ENCODE peak calls at places on chromosomes 2 and 18, in four cellular contexts. One of them, this sample, is unnamed.

GRCh38 chr2:39407516-39408296 is 29.4 kb downstream of the MAP4K3 start:
- DNase-seq in fibroblast of lung: no peak
- DNase-seq in WERI-Rb-1: no peak
- DNase-seq in dorsolateral prefrontal cortex: no peak
- DNase-seq in this sample: no peak

GRCh38 chr18:41244751-41245150 is 710.3 kb upstream of the PIK3C3 start:
- DNase-seq in fibroblast of lung: no peak
- DNase-seq in WERI-Rb-1: no peak
- DNase-seq in dorsolateral prefrontal cortex: no peak
- DNase-seq in this sample: no peak

GRCh38 chr2:196176142-196176738 is 4.9 kb upstream of the STK17B start:
- DNase-seq in fibroblast of lung: no peak
- DNase-seq in WERI-Rb-1: no peak
- DNase-seq in dorsolateral prefrontal cortex: no peak
- DNase-seq in this sample: no peak

GRCh38 chr18:69161383-69162028 is 239.2 kb upstream of the DOK6 start:
- DNase-seq in fibroblast of lung: peak
- DNase-seq in WERI-Rb-1: no peak
- DNase-seq in dorsolateral prefrontal cortex: no peak
- DNase-seq in this sample: no peak

GRCh38 chr2:143819190-143819735 is 690.0 kb downstream of the ARHGAP15 start:
- DNase-seq in fibroblast of lung: peak
- DNase-seq in WERI-Rb-1: no peak
- DNase-seq in dorsolateral prefrontal cortex: no peak
- DNase-seq in this sample: no peak

GRCh38 chr2:237591379-237591881 is 896 bp upstream of the RAB17 start:
- DNase-seq in fibroblast of lung: no peak
- DNase-seq in WERI-Rb-1: no peak
- DNase-seq in dorsolateral prefrontal cortex: no peak
- DNase-seq in this sample: no peak

GRCh38 chr2:158197940-158198339 is 96.3 kb downstream of the UPP2 start:
- DNase-seq in fibroblast of lung: no peak
- DNase-seq in WERI-Rb-1: no peak
- DNase-seq in dorsolateral prefrontal cortex: no peak
- DNase-seq in this sample: no peak

GRCh38 chr2:212489719-212490346 is 48.8 kb downstream of the ERBB4 start:
- DNase-seq in fibroblast of lung: no peak
- DNase-seq in WERI-Rb-1: no peak
- DNase-seq in dorsolateral prefrontal cortex: no peak
- DNase-seq in this sample: no peak

GRCh38 chr2:222670191-222671038 is 1.0 kb upstream of the MOGAT1 start:
- DNase-seq in fibroblast of lung: no peak
- DNase-seq in WERI-Rb-1: no peak
- DNase-seq in dorsolateral prefrontal cortex: no peak
- DNase-seq in this sample: no peak

GRCh38 chr2:139992078-139992477 is 1211.9 kb upstream of the NXPH2 start:
- DNase-seq in fibroblast of lung: no peak
- DNase-seq in WERI-Rb-1: peak
- DNase-seq in dorsolateral prefrontal cortex: no peak
- DNase-seq in this sample: no peak

GRCh38 chr18:10892801-10893595 is 256.4 kb downstream of the PIEZO2 start:
- DNase-seq in fibroblast of lung: no peak
- DNase-seq in WERI-Rb-1: no peak
- DNase-seq in dorsolateral prefrontal cortex: no peak
- DNase-seq in this sample: no peak

GRCh38 chr18:51044928-51045587 is 15.0 kb downstream of the SMAD4 start:
- DNase-seq in fibroblast of lung: peak
- DNase-seq in WERI-Rb-1: no peak
- DNase-seq in dorsolateral prefrontal cortex: no peak
- DNase-seq in this sample: no peak

GRCh38 chr18:51038110-51038509 is 8.1 kb downstream of the SMAD4 start:
- DNase-seq in fibroblast of lung: no peak
- DNase-seq in WERI-Rb-1: no peak
- DNase-seq in dorsolateral prefrontal cortex: no peak
- DNase-seq in this sample: no peak

GRCh38 chr18:51037230-51037629 is 7.2 kb downstream of the SMAD4 start:
- DNase-seq in fibroblast of lung: no peak
- DNase-seq in WERI-Rb-1: no peak
- DNase-seq in dorsolateral prefrontal cortex: no peak
- DNase-seq in this sample: no peak

GRCh38 chr18:51041677-51042076 is 11.7 kb downstream of the SMAD4 start:
- DNase-seq in fibroblast of lung: no peak
- DNase-seq in WERI-Rb-1: no peak
- DNase-seq in dorsolateral prefrontal cortex: no peak
- DNase-seq in this sample: no peak

DNA sequence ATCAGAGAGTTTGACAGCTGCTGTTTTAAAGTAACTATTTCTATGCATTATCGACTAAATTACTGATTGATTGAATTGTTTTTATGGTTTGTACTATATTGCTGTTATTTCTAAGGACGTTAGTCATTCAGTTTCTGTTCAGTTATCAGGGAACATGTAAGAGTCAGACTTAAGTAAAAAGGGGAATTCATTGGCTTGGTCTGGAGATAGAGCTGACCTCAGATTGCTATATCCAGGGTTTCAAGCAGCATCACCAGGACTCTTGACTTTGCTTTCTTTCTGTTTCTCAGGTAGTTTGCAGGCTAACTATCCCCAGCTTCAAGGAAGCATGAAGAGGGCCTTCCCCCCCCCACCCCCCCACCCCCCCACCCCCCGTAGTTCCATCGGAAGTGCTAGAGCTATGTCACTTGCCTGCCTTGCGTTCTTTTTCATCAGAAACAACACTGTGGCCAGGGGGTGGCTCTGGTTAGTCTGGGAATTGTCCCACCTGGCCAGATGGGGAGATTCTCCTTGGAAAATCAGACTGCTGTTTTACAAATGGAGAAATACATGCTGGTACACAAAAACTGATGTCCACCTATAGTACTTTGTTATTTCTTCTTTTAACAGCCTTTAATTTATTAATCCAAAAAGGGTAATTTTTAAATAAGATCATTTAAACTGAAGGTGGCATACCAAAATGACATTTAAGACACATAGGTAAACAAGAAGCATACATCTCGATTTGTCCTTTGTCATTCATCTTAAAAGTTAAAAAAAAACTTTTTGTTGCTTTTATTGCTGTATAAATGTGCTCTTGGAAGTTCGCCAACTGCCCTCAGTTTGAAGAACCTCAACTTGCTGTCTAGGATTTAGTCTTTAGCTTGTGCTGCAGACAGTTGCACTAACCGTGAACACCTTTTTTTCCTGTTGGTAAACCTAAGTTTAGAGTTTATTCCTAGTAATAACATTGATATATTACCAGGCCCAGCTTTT is 9.4 kb downstream of the SMAD4 start:
- DNase-seq in fibroblast of lung: peak
- DNase-seq in WERI-Rb-1: no peak
- DNase-seq in dorsolateral prefrontal cortex: no peak
- DNase-seq in this sample: no peak
- H3K4me3 ChIP-seq in fibroblast of lung: no peak
- H3K4me3 ChIP-seq in WERI-Rb-1: no peak
- H3K4me3 ChIP-seq in dorsolateral prefrontal cortex: no peak
- H3K4me3 ChIP-seq in this sample: no peak

GRCh38 chr18:26656944-26657536 is 108.7 kb upstream of the KCTD1 start:
- DNase-seq in fibroblast of lung: peak
- DNase-seq in WERI-Rb-1: peak
- DNase-seq in dorsolateral prefrontal cortex: peak
- DNase-seq in this sample: peak

GRCh38 chr18:26656401-26656943 is 108.1 kb upstream of the KCTD1 start:
- DNase-seq in fibroblast of lung: no peak
- DNase-seq in WERI-Rb-1: no peak
- DNase-seq in dorsolateral prefrontal cortex: no peak
- DNase-seq in this sample: no peak

GRCh38 chr18:26654173-26655009 is 106.0 kb upstream of the KCTD1 start:
- DNase-seq in fibroblast of lung: no peak
- DNase-seq in WERI-Rb-1: no peak
- DNase-seq in dorsolateral prefrontal cortex: no peak
- DNase-seq in this sample: no peak

GRCh38 chr18:26655010-26655613 is 106.8 kb upstream of the KCTD1 start:
- DNase-seq in fibroblast of lung: peak
- DNase-seq in WERI-Rb-1: no peak
- DNase-seq in dorsolateral prefrontal cortex: no peak
- DNase-seq in this sample: no peak

DNA sequence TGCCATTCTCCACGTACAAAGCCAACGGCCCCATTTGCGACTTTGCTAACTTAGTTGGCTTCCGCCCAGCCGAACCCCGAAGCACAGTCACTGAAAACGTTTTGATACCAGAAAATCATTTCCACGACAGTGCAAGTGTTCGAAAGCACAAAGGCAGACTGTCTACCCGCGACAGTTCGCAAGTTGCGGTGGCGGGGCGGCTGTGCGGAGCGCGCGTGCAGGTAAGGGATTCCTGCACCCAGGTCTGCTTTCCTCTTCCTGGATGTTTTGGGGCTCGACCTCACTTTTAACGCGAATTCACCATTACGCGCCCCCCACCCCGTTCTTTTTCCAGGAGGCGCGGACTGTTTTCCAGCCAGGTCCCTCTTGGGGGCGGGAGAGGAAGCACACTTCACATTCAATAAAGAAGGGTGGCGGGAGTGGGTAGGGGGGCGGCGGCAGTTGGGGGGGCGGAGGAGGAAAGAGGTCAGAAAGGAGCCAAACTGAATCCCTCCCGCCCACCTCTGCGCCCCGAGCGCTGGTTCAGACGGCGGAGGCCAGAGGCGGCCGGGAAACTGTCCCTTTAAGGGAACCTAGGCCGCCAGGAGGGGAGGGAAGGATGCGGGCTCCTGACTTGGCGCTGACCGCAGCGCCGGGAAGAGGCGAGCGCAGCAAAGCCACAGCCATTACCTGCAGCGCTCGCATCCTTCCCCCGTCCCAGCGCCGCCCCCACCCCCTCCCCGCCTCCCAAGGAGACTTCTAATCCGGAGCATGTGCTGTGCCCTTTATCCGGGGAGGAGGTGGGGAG is 107.5 kb upstream of the KCTD1 start:
- DNase-seq in fibroblast of lung: peak
- DNase-seq in WERI-Rb-1: peak
- DNase-seq in dorsolateral prefrontal cortex: peak
- DNase-seq in this sample: peak
- TF ChIP-seq CTCF in fibroblast of lung: no peak
- TF ChIP-seq CTCF in WERI-Rb-1: no peak
- TF ChIP-seq CTCF in dorsolateral prefrontal cortex: peak
- TF ChIP-seq CTCF in this sample: peak

DNA sequence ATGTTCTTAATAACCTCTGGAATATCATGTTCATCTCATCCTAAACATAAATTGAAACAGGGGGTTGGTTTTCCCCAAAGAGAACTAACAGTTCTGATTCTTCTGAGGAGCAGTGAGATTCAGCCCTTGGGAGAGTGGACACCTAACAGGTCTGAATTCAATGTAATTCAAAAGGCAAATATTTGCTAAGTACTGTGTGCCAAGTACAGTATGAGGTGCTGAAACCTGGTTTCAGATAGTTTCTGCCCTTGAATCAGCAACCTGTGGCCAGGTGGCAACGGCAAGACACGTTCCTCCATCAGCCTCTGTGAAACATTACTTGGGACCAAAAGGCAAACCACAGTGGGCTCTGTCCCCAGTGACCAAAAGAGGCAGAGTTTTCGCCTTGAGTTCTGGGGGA is 1.3 kb downstream of the LRRC30 start:
- DNase-seq in fibroblast of lung: no peak
- DNase-seq in WERI-Rb-1: no peak
- DNase-seq in dorsolateral prefrontal cortex: no peak
- DNase-seq in this sample: no peak
- H3K4me3 ChIP-seq in fibroblast of lung: no peak
- H3K4me3 ChIP-seq in WERI-Rb-1: no peak
- H3K4me3 ChIP-seq in dorsolateral prefrontal cortex: no peak
- H3K4me3 ChIP-seq in this sample: no peak

GRCh38 chr2:101149241-101150192 is 1.7 kb downstream of the TBC1D8 start:
- DNase-seq in fibroblast of lung: no peak
- DNase-seq in WERI-Rb-1: no peak
- DNase-seq in dorsolateral prefrontal cortex: no peak
- DNase-seq in this sample: no peak
- TF ChIP-seq CTCF in fibroblast of lung: no peak
- TF ChIP-seq CTCF in WERI-Rb-1: no peak
- TF ChIP-seq CTCF in dorsolateral prefrontal cortex: no peak
- TF ChIP-seq CTCF in this sample: no peak

GRCh38 chr2:134944975-134945374 is 26.4 kb downstream of the CCNT2 start:
- DNase-seq in fibroblast of lung: no peak
- DNase-seq in WERI-Rb-1: no peak
- DNase-seq in dorsolateral prefrontal cortex: no peak
- DNase-seq in this sample: no peak

GRCh38 chr2:134946073-134946472 is 27.5 kb downstream of the CCNT2 start:
- DNase-seq in fibroblast of lung: no peak
- DNase-seq in WERI-Rb-1: no peak
- DNase-seq in dorsolateral prefrontal cortex: no peak
- DNase-seq in this sample: no peak

GRCh38 chr2:134943540-134943939 is 24.9 kb downstream of the CCNT2 start:
- DNase-seq in fibroblast of lung: no peak
- DNase-seq in WERI-Rb-1: no peak
- DNase-seq in dorsolateral prefrontal cortex: no peak
- DNase-seq in this sample: no peak
- H3K4me3 ChIP-seq in fibroblast of lung: no peak
- H3K4me3 ChIP-seq in WERI-Rb-1: no peak
- H3K4me3 ChIP-seq in dorsolateral prefrontal cortex: no peak
- H3K4me3 ChIP-seq in this sample: no peak

GRCh38 chr2:127347734-127348392 is 39.9 kb downstream of the MAP3K2 start:
- DNase-seq in fibroblast of lung: no peak
- DNase-seq in WERI-Rb-1: peak
- DNase-seq in dorsolateral prefrontal cortex: no peak
- DNase-seq in this sample: no peak

GRCh38 chr2:127347000-127347399 is 40.8 kb downstream of the MAP3K2 start:
- DNase-seq in fibroblast of lung: no peak
- DNase-seq in WERI-Rb-1: no peak
- DNase-seq in dorsolateral prefrontal cortex: no peak
- DNase-seq in this sample: no peak

GRCh38 chr2:127343277-127343676 is 44.5 kb downstream of the MAP3K2 start:
- DNase-seq in fibroblast of lung: no peak
- DNase-seq in WERI-Rb-1: no peak
- DNase-seq in dorsolateral prefrontal cortex: no peak
- DNase-seq in this sample: no peak

DNA sequence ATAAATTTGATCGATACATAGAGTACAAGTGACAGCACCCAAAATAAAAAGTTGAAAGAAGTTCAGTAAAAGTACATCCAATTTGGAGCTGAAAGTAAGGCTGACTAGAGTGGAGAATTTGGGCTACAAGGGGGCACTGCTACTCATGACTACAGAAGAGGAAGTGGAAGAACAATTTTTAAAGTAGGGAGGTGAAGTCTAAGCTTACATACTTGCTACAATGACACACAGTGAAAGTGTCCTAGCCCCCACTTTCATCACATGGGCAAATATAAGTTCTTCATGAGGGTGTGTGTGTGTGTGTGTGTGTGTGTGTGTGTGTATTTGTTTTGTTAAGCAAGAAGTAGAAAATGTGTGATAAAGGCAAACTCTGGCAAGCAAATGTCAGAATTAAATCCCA is 45.7 kb downstream of the MAP3K2 start:
- DNase-seq in fibroblast of lung: peak
- DNase-seq in WERI-Rb-1: no peak
- DNase-seq in dorsolateral prefrontal cortex: no peak
- DNase-seq in this sample: no peak
- TF ChIP-seq CTCF in fibroblast of lung: no peak
- TF ChIP-seq CTCF in WERI-Rb-1: no peak
- TF ChIP-seq CTCF in dorsolateral prefrontal cortex: no peak
- TF ChIP-seq CTCF in this sample: no peak